ENCODE peak calls at places on chromosomes 16 and 17, in seven cellular contexts. V is iris pigment epithelial cell; K is WTC11; X is AG04450; M is stimulated activated CD8-positive, alpha-beta memory T cell treated with anti-CD3 and anti-CD28 coated beads, Interleukin-4, amount 100 ng/mL, for 1 hour; O is foreskin keratinocyte; U is head of caudate nucleus. B is an unnamed sample.

GRCh38 chr16:65833171-65833871 is 533.2 kb upstream of the CDH5 start:
- DNase-seq in M (no peak), K (no peak), O (no peak), U (no peak), X (peak; percentile 13), V (peak; percentile 74), B (peak; percentile 78)

GRCh38 chr17:2089021-2089422 is 34.1 kb downstream of the HIC1 start:
- DNase-seq in V (peak; percentile 72), U (no peak), X (no peak), K (no peak), M (no peak), O (no peak), B (no peak)

GRCh38 chr16:47888734-47889133 is 267.1 kb downstream of the ABCC12 start:
- DNase-seq in K (no peak), M (no peak), X (no peak), U (no peak), V (no peak), O (no peak), B (no peak)

GRCh38 chr17:75832652-75833400 is 11.4 kb downstream of the UNC13D start:
- DNase-seq in U (no peak), M (no peak), O (no peak), V (no peak), X (no peak), K (peak; percentile 77), B (no peak)

GRCh38 chr16:86403541-86404163 is 106.7 kb upstream of the FOXF1 start:
- DNase-seq in V (no peak), M (no peak), O (no peak), U (peak; percentile 38), X (no peak), K (no peak), B (no peak)

GRCh38 chr16:81265658-81266451 is 27.4 kb downstream of the BCO1 start:
- DNase-seq in U (peak; percentile 63), K (no peak), M (no peak), X (no peak), O (no peak), V (peak; percentile 10), B (peak; percentile 40)

GRCh38 chr17:68909066-68909465 is 46.1 kb downstream of the ABCA8 start:
- DNase-seq in O (peak; percentile 87), V (peak; percentile 97), M (no peak), U (peak; percentile 33), X (peak; percentile 72), K (no peak), B (peak; percentile 89)

GRCh38 chr16:67917852-67918236 is 13.8 kb downstream of the CTRL start:
- DNase-seq in X (no peak), K (no peak), M (no peak), O (peak; percentile 72), V (peak; percentile 87), U (peak; percentile 74), B (peak; percentile 68)

GRCh38 chr17:45009676-45010467 is 41.6 kb downstream of the DCAKD start:
- DNase-seq in M (no peak), X (no peak), V (no peak), K (no peak), O (no peak), U (no peak), B (no peak)

GRCh38 chr16:30488764-30489595 is 16.4 kb downstream of the ITGAL start:
- DNase-seq in X (no peak), M (no peak), U (no peak), K (peak; percentile 34), O (no peak), V (peak; percentile 7), B (no peak)

GRCh38 chr16:9092963-9093477 is 1.6 kb downstream of the HAPSTR1 start:
- DNase-seq in M (no peak), U (peak; percentile 7), V (no peak), O (no peak), K (peak; percentile 42), X (no peak), B (no peak)